ENCODE peak calls at places on chromosomes 5 and 9, in seven cellular contexts. I is GM19239, L is psoas muscle, K is HTR-8/SVneo, C is LoVo, Q is NCI-H524 treated with DMSO at 0.1 percent for 48 hours, S is HS-27A. U is an unnamed sample.

GRCh38 chr5:150945947-150946346 is 41.2 kb upstream of the ZNF300 start:
- DNase-seq in C (no peak), Q (no peak), L (no peak), K (no peak), I (no peak), S (no peak), U (no peak)

GRCh38 chr5:156094001-156094400 is 233.0 kb upstream of the SGCD start:
- DNase-seq in C (no peak), K (no peak), I (no peak), L (no peak), S (no peak), Q (no peak), U (no peak)

GRCh38 chr5:53406630-53407316 is 73.7 kb upstream of the FST start:
- DNase-seq in I (no peak), C (peak; percentile 41), L (no peak), Q (no peak), K (peak; percentile 57), S (no peak), U (no peak)

GRCh38 chr9:31597977-31598376 is 786.5 kb upstream of the ACO1 start:
- DNase-seq in L (no peak), I (no peak), S (no peak), Q (no peak), C (peak; percentile 41), K (peak; percentile 9), U (no peak)

GRCh38 chr5:102863058-102863457 is 108.0 kb downstream of the PAM start:
- DNase-seq in L (no peak), S (no peak), C (no peak), Q (no peak), K (no peak), I (no peak), U (no peak)

GRCh38 chr5:91443028-91443427 is 59.9 kb upstream of the ARRDC3 start:
- DNase-seq in I (no peak), Q (peak; percentile 51), S (peak; percentile 11), K (no peak), C (no peak), L (no peak), U (no peak)

GRCh38 chr9:33868430-33869000 is 51.6 kb downstream of the UBE2R2 start:
- DNase-seq in K (no peak), I (no peak), L (no peak), Q (no peak), C (no peak), S (no peak), U (peak; percentile 9)

GRCh38 chr9:78437721-78438610 is 141.0 kb downstream of the PSAT1 start:
- DNase-seq in L (no peak), Q (no peak), K (no peak), I (no peak), C (no peak), S (no peak), U (no peak)

GRCh38 chr5:111618644-111619271 is 106.4 kb upstream of the STARD4 start:
- DNase-seq in L (no peak), I (no peak), Q (no peak), K (no peak), C (no peak), S (no peak), U (no peak)

GRCh38 chr9:131984564-131984963 is 95.1 kb downstream of the MED27 start:
- DNase-seq in K (no peak), L (no peak), I (no peak), C (no peak), S (no peak), Q (no peak), U (no peak)

GRCh38 chr9:138100711-138101349 is 223.2 kb downstream of the CACNA1B start:
- DNase-seq in L (no peak), S (no peak), Q (no peak), K (no peak), I (no peak), C (no peak), U (no peak)

GRCh38 chr9:93091453-93092081 is 4.5 kb upstream of the CARD19 start:
- DNase-seq in C (peak; percentile 87), K (no peak), I (no peak), L (no peak), S (peak; percentile 41), Q (no peak), U (no peak)

GRCh38 chr5:81286059-81286617 is 15.2 kb upstream of the ZCCHC9 start:
- DNase-seq in Q (no peak), S (no peak), I (no peak), K (no peak), C (no peak), L (no peak), U (no peak)

GRCh38 chr9:33375238-33375840 is 27.0 kb downstream of the AQP7 start:
- DNase-seq in L (peak; percentile 35), S (no peak), C (no peak), K (no peak), I (no peak), Q (no peak), U (no peak)

GRCh38 chr9:130144703-130145102 is 27.5 kb upstream of the NCS1 start:
- DNase-seq in I (no peak), K (no peak), L (peak; percentile 66), Q (no peak), C (no peak), S (no peak), U (no peak)

GRCh38 chr5:100667021-100667671 is 132.0 kb downstream of the FAM174A start:
- DNase-seq in S (no peak), Q (no peak), L (no peak), C (no peak), I (no peak), K (peak; percentile 19), U (no peak)

U was measured in DMS 273 treated with DMSO at 0.1 percent for 48 hours.